ENCODE peak calls at places on chromosomes 6 and 20, in nine cellular contexts. M is WTC11; W is HT1080; N is IMR-90; U is stimulated activated CD8-positive, alpha-beta memory T cell treated with anti-CD3 and anti-CD28 coated beads, Interleukin-4, amount 100 ng/mL, for 1 hour; L is brain microvascular endothelial cell; B is NCI-H1092; S is 8988T; Y is EL. R is an unnamed sample.

GRCh38 chr6:25089442-25089841 is 153.7 kb upstream of the RIPOR2 start:
- DNase-seq in M (no peak), W (peak), N (peak), U (no peak), L (no peak), B (no peak), S (no peak), Y (peak), R (no peak)

GRCh38 chr6:53411451-53411850 is 62.7 kb upstream of the ELOVL5 start:
- DNase-seq in M (no peak), W (no peak), N (peak), U (no peak), L (peak), B (no peak), S (no peak), Y (peak), R (no peak)

GRCh38 chr20:35443003-35443402 is 5.0 kb upstream of the GDF5 start:
- DNase-seq in M (no peak), W (peak), N (peak), U (no peak), L (peak), B (no peak), S (no peak), Y (peak), R (no peak)

GRCh38 chr6:45082091-45082490 is 246.0 kb upstream of the RUNX2 start:
- DNase-seq in M (no peak), W (no peak), N (no peak), U (no peak), L (no peak), B (no peak), S (no peak), Y (no peak), R (no peak)

GRCh38 chr20:6311841-6312655 is 189.2 kb upstream of the FERMT1 start:
- DNase-seq in M (no peak), W (peak), N (no peak), U (no peak), L (no peak), B (no peak), S (no peak), Y (no peak), R (no peak)

GRCh38 chr20:29874476-29875202 is 1382.8 kb upstream of the DEFB115 start:
- DNase-seq in M (no peak), W (peak), N (no peak), U (no peak), L (no peak), B (no peak), S (no peak), Y (no peak), R (peak)

GRCh38 chr6:111231078-111231435 is 143.8 kb downstream of the SLC16A10 start:
- DNase-seq in M (no peak), W (no peak), N (no peak), U (no peak), L (no peak), B (no peak), S (no peak), Y (peak), R (no peak)

GRCh38 chr6:73710470-73710869 is 14.5 kb downstream of the CD109 start:
- DNase-seq in M (no peak), W (peak), N (peak), U (no peak), L (peak), B (no peak), S (no peak), Y (peak), R (no peak)

GRCh38 chr20:16821211-16822089 is 73.3 kb downstream of the OTOR start:
- DNase-seq in M (peak), W (peak), N (peak), U (no peak), L (peak), B (peak), S (no peak), Y (peak), R (no peak)

GRCh38 chr20:33490023-33490933 is at the start of gene CBFA2T2:
- DNase-seq in M (no peak), W (peak), N (peak), U (no peak), L (peak), B (no peak), S (no peak), Y (peak), R (peak)

GRCh38 chr6:132751828-132752227 is 5.9 kb downstream of the VNN2 start:
- DNase-seq in M (no peak), W (no peak), N (no peak), U (no peak), L (no peak), B (no peak), S (no peak), Y (no peak), R (no peak)

GRCh38 chr6:90631046-90631445 is 44.2 kb upstream of the MAP3K7 start:
- DNase-seq in M (no peak), W (no peak), N (no peak), U (no peak), L (no peak), B (no peak), S (no peak), Y (no peak), R (no peak)

GRCh38 chr20:50360218-50360672 is 149.9 kb upstream of the PTPN1 start:
- DNase-seq in M (no peak), W (no peak), N (no peak), U (no peak), L (no peak), B (no peak), S (no peak), Y (no peak), R (peak)

GRCh38 chr6:36610041-36610440 is 15.9 kb downstream of the SRSF3 start:
- DNase-seq in M (peak), W (no peak), N (no peak), U (no peak), L (no peak), B (no peak), S (no peak), Y (no peak), R (peak)

GRCh38 chr20:51108638-51109363 is 85.9 kb upstream of the KCNG1 start:
- DNase-seq in M (no peak), W (no peak), N (no peak), U (no peak), L (no peak), B (no peak), S (no peak), Y (no peak), R (no peak)

GRCh38 chr6:111087871-111088667 is 766 bp downstream of the SLC16A10 start:
- DNase-seq in M (peak), W (no peak), N (no peak), U (no peak), L (no peak), B (no peak), S (peak), Y (peak), R (no peak)

GRCh38 chr6:164130151-164130550 is 715.6 kb downstream of the QKI start:
- DNase-seq in M (no peak), W (no peak), N (no peak), U (no peak), L (no peak), B (peak), S (no peak), Y (no peak), R (no peak)

GRCh38 chr6:37287519-37288157 is 29.7 kb upstream of the TMEM217 start:
- DNase-seq in M (no peak), W (no peak), N (no peak), U (no peak), L (no peak), B (no peak), S (no peak), Y (no peak), R (no peak)